ENCODE peak calls at places on chromosomes 7 and 10, in ten cellular contexts. W is iris pigment epithelial cell; F is hepatic stellate cell; T is stimulated activated naive CD4-positive, alpha-beta T cell; S is heart left ventricle; Q is ELR; P is NCI-H1092; U is HFF-Myc; Y is COLO829; L is cardiac fibroblast. O is an unnamed sample.

GRCh38 chr7:31782411-31782991 is 95.5 kb downstream of the PPP1R17 start:
- DNase-seq in W (peak; percentile 56), F (peak; percentile 44), T (no peak), S (no peak), Q (peak; percentile 92), P (peak; percentile 69), U (peak; percentile 41), Y (peak; percentile 76), L (peak; percentile 80), O (peak; percentile 61)

GRCh38 chr7:69668339-69668738 is 70.1 kb downstream of the AUTS2 start:
- DNase-seq in W (no peak), F (no peak), T (no peak), S (no peak), Q (no peak), P (no peak), U (no peak), Y (no peak), L (no peak), O (no peak)

GRCh38 chr7:34739651-34740300 is 81.8 kb downstream of the NPSR1 start:
- DNase-seq in W (no peak), F (no peak), T (no peak), S (no peak), Q (no peak), P (no peak), U (no peak), Y (no peak), L (no peak), O (no peak)

GRCh38 chr10:35218339-35218955 is 91.8 kb downstream of the CREM start:
- DNase-seq in W (peak; percentile 84), F (peak; percentile 72), T (peak; percentile 53), S (peak; percentile 89), Q (peak; percentile 90), P (peak; percentile 61), U (peak; percentile 81), Y (peak; percentile 45), L (peak; percentile 95), O (peak; percentile 73)

GRCh38 chr7:277228-277627 is 12.7 kb upstream of the FOXL3 start:
- DNase-seq in W (no peak), F (no peak), T (no peak), S (peak; percentile 2), Q (peak; percentile 54), P (no peak), U (no peak), Y (no peak), L (no peak), O (no peak)

GRCh38 chr7:18555968-18556367 is 60.4 kb downstream of the HDAC9 start:
- DNase-seq in W (no peak), F (no peak), T (no peak), S (no peak), Q (no peak), P (no peak), U (no peak), Y (no peak), L (no peak), O (no peak)

GRCh38 chr10:82377608-82378007 is 502.6 kb downstream of the NRG3 start:
- DNase-seq in W (no peak), F (peak; percentile 5), T (no peak), S (no peak), Q (peak; percentile 0), P (no peak), U (no peak), Y (no peak), L (peak; percentile 77), O (peak; percentile 14)

GRCh38 chr7:49010717-49011116 is 86.4 kb downstream of the CDC14C start:
- DNase-seq in W (no peak), F (no peak), T (no peak), S (no peak), Q (no peak), P (no peak), U (no peak), Y (no peak), L (no peak), O (no peak)

GRCh38 chr10:49274886-49275285 is 24.1 kb upstream of the C10orf71 start:
- DNase-seq in W (no peak), F (no peak), T (no peak), S (no peak), Q (no peak), P (no peak), U (no peak), Y (no peak), L (no peak), O (no peak)

GRCh38 chr7:44720301-44720700 is 28.3 kb upstream of the ZMIZ2 start:
- DNase-seq in W (no peak), F (no peak), T (no peak), S (no peak), Q (no peak), P (no peak), U (no peak), Y (no peak), L (no peak), O (no peak)

GRCh38 chr7:47153571-47153970 is 428.3 kb downstream of the TNS3 start:
- DNase-seq in W (peak; percentile 21), F (no peak), T (no peak), S (no peak), Q (no peak), P (peak; percentile 48), U (no peak), Y (no peak), L (no peak), O (peak; percentile 58)

GRCh38 chr7:79035858-79036257 is 417.6 kb downstream of the MAGI2 start:
- DNase-seq in W (no peak), F (no peak), T (no peak), S (no peak), Q (no peak), P (no peak), U (no peak), Y (no peak), L (no peak), O (no peak)

GRCh38 chr7:99004216-99004615 is 125.9 kb downstream of the TRRAP start:
- DNase-seq in W (no peak), F (no peak), T (no peak), S (no peak), Q (no peak), P (no peak), U (no peak), Y (no peak), L (no peak), O (no peak)

O was measured in ELF-1.